ENCODE peak calls at places on chromosomes 16 and 17, in seven cellular contexts. One of them, this sample, is unnamed.

GRCh38 chr16:88913001-88913612 is 46.6 kb upstream of the PABPN1L start:
- DNase-seq in HFF-Myc: no peak
- DNase-seq in IMR-90: no peak
- DNase-seq in stimulated activated CD4-positive, alpha-beta T cell treated with anti-CD3 and anti-CD28 coated beads, TNF-alpha, amount 100 ng/mL, for 48 hours: no peak
- DNase-seq in hepatocyte: no peak
- DNase-seq in stimulated activated naive B cell treated with anti-CD40 and anti-IgM and Interleukin-4, amounts not matched to agents 10 μg/mL and 1 μg/mL and 100 μg/mL, for 72 hours: no peak
- DNase-seq in choroid plexus epithelial cell: no peak
- DNase-seq in this sample: no peak

GRCh38 chr16:87575027-87575804 is 27.1 kb upstream of the JPH3 start:
- DNase-seq in HFF-Myc: no peak
- DNase-seq in IMR-90: no peak
- DNase-seq in stimulated activated CD4-positive, alpha-beta T cell treated with anti-CD3 and anti-CD28 coated beads, TNF-alpha, amount 100 ng/mL, for 48 hours: no peak
- DNase-seq in hepatocyte: no peak
- DNase-seq in stimulated activated naive B cell treated with anti-CD40 and anti-IgM and Interleukin-4, amounts not matched to agents 10 μg/mL and 1 μg/mL and 100 μg/mL, for 72 hours: no peak
- DNase-seq in choroid plexus epithelial cell: peak
- DNase-seq in this sample: no peak

GRCh38 chr16:70395345-70395901 is 43.5 kb downstream of the ST3GAL2 start:
- DNase-seq in HFF-Myc: no peak
- DNase-seq in IMR-90: peak
- DNase-seq in stimulated activated CD4-positive, alpha-beta T cell treated with anti-CD3 and anti-CD28 coated beads, TNF-alpha, amount 100 ng/mL, for 48 hours: peak
- DNase-seq in hepatocyte: peak
- DNase-seq in stimulated activated naive B cell treated with anti-CD40 and anti-IgM and Interleukin-4, amounts not matched to agents 10 μg/mL and 1 μg/mL and 100 μg/mL, for 72 hours: peak
- DNase-seq in choroid plexus epithelial cell: peak
- DNase-seq in this sample: peak

GRCh38 chr16:83913234-83913633 is 14.3 kb downstream of the MLYCD start:
- DNase-seq in HFF-Myc: no peak
- DNase-seq in IMR-90: no peak
- DNase-seq in stimulated activated CD4-positive, alpha-beta T cell treated with anti-CD3 and anti-CD28 coated beads, TNF-alpha, amount 100 ng/mL, for 48 hours: no peak
- DNase-seq in hepatocyte: no peak
- DNase-seq in stimulated activated naive B cell treated with anti-CD40 and anti-IgM and Interleukin-4, amounts not matched to agents 10 μg/mL and 1 μg/mL and 100 μg/mL, for 72 hours: no peak
- DNase-seq in choroid plexus epithelial cell: no peak
- DNase-seq in this sample: no peak

GRCh38 chr17:75808905-75809621 is 24.5 kb downstream of the UNK start:
- DNase-seq in HFF-Myc: no peak
- DNase-seq in IMR-90: peak
- DNase-seq in stimulated activated CD4-positive, alpha-beta T cell treated with anti-CD3 and anti-CD28 coated beads, TNF-alpha, amount 100 ng/mL, for 48 hours: no peak
- DNase-seq in hepatocyte: no peak
- DNase-seq in stimulated activated naive B cell treated with anti-CD40 and anti-IgM and Interleukin-4, amounts not matched to agents 10 μg/mL and 1 μg/mL and 100 μg/mL, for 72 hours: peak
- DNase-seq in choroid plexus epithelial cell: peak
- DNase-seq in this sample: no peak

GRCh38 chr17:56867948-56868376 is 34.0 kb downstream of the DGKE start:
- DNase-seq in HFF-Myc: peak
- DNase-seq in IMR-90: peak
- DNase-seq in stimulated activated CD4-positive, alpha-beta T cell treated with anti-CD3 and anti-CD28 coated beads, TNF-alpha, amount 100 ng/mL, for 48 hours: no peak
- DNase-seq in hepatocyte: no peak
- DNase-seq in stimulated activated naive B cell treated with anti-CD40 and anti-IgM and Interleukin-4, amounts not matched to agents 10 μg/mL and 1 μg/mL and 100 μg/mL, for 72 hours: no peak
- DNase-seq in choroid plexus epithelial cell: peak
- DNase-seq in this sample: no peak

GRCh38 chr16:21301895-21302291 is 23.8 kb upstream of the CRYM start:
- DNase-seq in HFF-Myc: no peak
- DNase-seq in IMR-90: peak
- DNase-seq in stimulated activated CD4-positive, alpha-beta T cell treated with anti-CD3 and anti-CD28 coated beads, TNF-alpha, amount 100 ng/mL, for 48 hours: no peak
- DNase-seq in hepatocyte: no peak
- DNase-seq in stimulated activated naive B cell treated with anti-CD40 and anti-IgM and Interleukin-4, amounts not matched to agents 10 μg/mL and 1 μg/mL and 100 μg/mL, for 72 hours: no peak
- DNase-seq in choroid plexus epithelial cell: peak
- DNase-seq in this sample: no peak

GRCh38 chr16:56197227-56197992 is 6.1 kb downstream of the GNAO1 start:
- DNase-seq in HFF-Myc: no peak
- DNase-seq in IMR-90: no peak
- DNase-seq in stimulated activated CD4-positive, alpha-beta T cell treated with anti-CD3 and anti-CD28 coated beads, TNF-alpha, amount 100 ng/mL, for 48 hours: no peak
- DNase-seq in hepatocyte: no peak
- DNase-seq in stimulated activated naive B cell treated with anti-CD40 and anti-IgM and Interleukin-4, amounts not matched to agents 10 μg/mL and 1 μg/mL and 100 μg/mL, for 72 hours: no peak
- DNase-seq in choroid plexus epithelial cell: no peak
- DNase-seq in this sample: no peak

GRCh38 chr16:70430667-70431536 is 8.0 kb downstream of the ST3GAL2 start:
- DNase-seq in HFF-Myc: no peak
- DNase-seq in IMR-90: peak
- DNase-seq in stimulated activated CD4-positive, alpha-beta T cell treated with anti-CD3 and anti-CD28 coated beads, TNF-alpha, amount 100 ng/mL, for 48 hours: no peak
- DNase-seq in hepatocyte: peak
- DNase-seq in stimulated activated naive B cell treated with anti-CD40 and anti-IgM and Interleukin-4, amounts not matched to agents 10 μg/mL and 1 μg/mL and 100 μg/mL, for 72 hours: peak
- DNase-seq in choroid plexus epithelial cell: peak
- DNase-seq in this sample: peak

GRCh38 chr16:75942351-75942750 is 216.1 kb upstream of the CPHXL start:
- DNase-seq in HFF-Myc: no peak
- DNase-seq in IMR-90: no peak
- DNase-seq in stimulated activated CD4-positive, alpha-beta T cell treated with anti-CD3 and anti-CD28 coated beads, TNF-alpha, amount 100 ng/mL, for 48 hours: no peak
- DNase-seq in hepatocyte: no peak
- DNase-seq in stimulated activated naive B cell treated with anti-CD40 and anti-IgM and Interleukin-4, amounts not matched to agents 10 μg/mL and 1 μg/mL and 100 μg/mL, for 72 hours: no peak
- DNase-seq in choroid plexus epithelial cell: no peak
- DNase-seq in this sample: no peak

GRCh38 chr17:4375039-4375748 is 8.7 kb upstream of the UBE2G1 start:
- DNase-seq in HFF-Myc: no peak
- DNase-seq in IMR-90: no peak
- DNase-seq in stimulated activated CD4-positive, alpha-beta T cell treated with anti-CD3 and anti-CD28 coated beads, TNF-alpha, amount 100 ng/mL, for 48 hours: peak
- DNase-seq in hepatocyte: no peak
- DNase-seq in stimulated activated naive B cell treated with anti-CD40 and anti-IgM and Interleukin-4, amounts not matched to agents 10 μg/mL and 1 μg/mL and 100 μg/mL, for 72 hours: peak
- DNase-seq in choroid plexus epithelial cell: no peak
- DNase-seq in this sample: peak

GRCh38 chr17:65230040-65230439 is 92.9 kb downstream of the RGS9 start:
- DNase-seq in HFF-Myc: no peak
- DNase-seq in IMR-90: no peak
- DNase-seq in stimulated activated CD4-positive, alpha-beta T cell treated with anti-CD3 and anti-CD28 coated beads, TNF-alpha, amount 100 ng/mL, for 48 hours: no peak
- DNase-seq in hepatocyte: no peak
- DNase-seq in stimulated activated naive B cell treated with anti-CD40 and anti-IgM and Interleukin-4, amounts not matched to agents 10 μg/mL and 1 μg/mL and 100 μg/mL, for 72 hours: no peak
- DNase-seq in choroid plexus epithelial cell: no peak
- DNase-seq in this sample: peak

GRCh38 chr16:89596061-89596689 is 17.3 kb upstream of the DPEP1 start:
- DNase-seq in HFF-Myc: no peak
- DNase-seq in IMR-90: no peak
- DNase-seq in stimulated activated CD4-positive, alpha-beta T cell treated with anti-CD3 and anti-CD28 coated beads, TNF-alpha, amount 100 ng/mL, for 48 hours: no peak
- DNase-seq in hepatocyte: no peak
- DNase-seq in stimulated activated naive B cell treated with anti-CD40 and anti-IgM and Interleukin-4, amounts not matched to agents 10 μg/mL and 1 μg/mL and 100 μg/mL, for 72 hours: no peak
- DNase-seq in choroid plexus epithelial cell: no peak
- DNase-seq in this sample: no peak

GRCh38 chr16:65122974-65123845 is 1.3 kb upstream of the CDH11 start:
- DNase-seq in HFF-Myc: no peak
- DNase-seq in IMR-90: peak
- DNase-seq in stimulated activated CD4-positive, alpha-beta T cell treated with anti-CD3 and anti-CD28 coated beads, TNF-alpha, amount 100 ng/mL, for 48 hours: no peak
- DNase-seq in hepatocyte: peak
- DNase-seq in stimulated activated naive B cell treated with anti-CD40 and anti-IgM and Interleukin-4, amounts not matched to agents 10 μg/mL and 1 μg/mL and 100 μg/mL, for 72 hours: no peak
- DNase-seq in choroid plexus epithelial cell: peak
- DNase-seq in this sample: no peak

GRCh38 chr16:49556252-49557069 is 182.9 kb downstream of the C16orf78 start:
- DNase-seq in HFF-Myc: no peak
- DNase-seq in IMR-90: peak
- DNase-seq in stimulated activated CD4-positive, alpha-beta T cell treated with anti-CD3 and anti-CD28 coated beads, TNF-alpha, amount 100 ng/mL, for 48 hours: no peak
- DNase-seq in hepatocyte: peak
- DNase-seq in stimulated activated naive B cell treated with anti-CD40 and anti-IgM and Interleukin-4, amounts not matched to agents 10 μg/mL and 1 μg/mL and 100 μg/mL, for 72 hours: no peak
- DNase-seq in choroid plexus epithelial cell: peak
- DNase-seq in this sample: peak

GRCh38 chr16:8877894-8878522 is 4.1 kb upstream of the LITAFD start:
- DNase-seq in HFF-Myc: no peak
- DNase-seq in IMR-90: no peak
- DNase-seq in stimulated activated CD4-positive, alpha-beta T cell treated with anti-CD3 and anti-CD28 coated beads, TNF-alpha, amount 100 ng/mL, for 48 hours: no peak
- DNase-seq in hepatocyte: no peak
- DNase-seq in stimulated activated naive B cell treated with anti-CD40 and anti-IgM and Interleukin-4, amounts not matched to agents 10 μg/mL and 1 μg/mL and 100 μg/mL, for 72 hours: no peak
- DNase-seq in choroid plexus epithelial cell: no peak
- DNase-seq in this sample: no peak

GRCh38 chr17:68600881-68601564 is at the start of gene FAM20A:
- DNase-seq in HFF-Myc: no peak
- DNase-seq in IMR-90: no peak
- DNase-seq in stimulated activated CD4-positive, alpha-beta T cell treated with anti-CD3 and anti-CD28 coated beads, TNF-alpha, amount 100 ng/mL, for 48 hours: no peak
- DNase-seq in hepatocyte: peak
- DNase-seq in stimulated activated naive B cell treated with anti-CD40 and anti-IgM and Interleukin-4, amounts not matched to agents 10 μg/mL and 1 μg/mL and 100 μg/mL, for 72 hours: no peak
- DNase-seq in choroid plexus epithelial cell: peak
- DNase-seq in this sample: no peak

GRCh38 chr17:82692268-82692667 is 6.2 kb downstream of the RAB40B start:
- DNase-seq in HFF-Myc: no peak
- DNase-seq in IMR-90: no peak
- DNase-seq in stimulated activated CD4-positive, alpha-beta T cell treated with anti-CD3 and anti-CD28 coated beads, TNF-alpha, amount 100 ng/mL, for 48 hours: no peak
- DNase-seq in hepatocyte: no peak
- DNase-seq in stimulated activated naive B cell treated with anti-CD40 and anti-IgM and Interleukin-4, amounts not matched to agents 10 μg/mL and 1 μg/mL and 100 μg/mL, for 72 hours: no peak
- DNase-seq in choroid plexus epithelial cell: no peak
- DNase-seq in this sample: no peak

GRCh38 chr17:50569592-50569991 is 9.1 kb downstream of the CACNA1G start:
- DNase-seq in HFF-Myc: no peak
- DNase-seq in IMR-90: no peak
- DNase-seq in stimulated activated CD4-positive, alpha-beta T cell treated with anti-CD3 and anti-CD28 coated beads, TNF-alpha, amount 100 ng/mL, for 48 hours: no peak
- DNase-seq in hepatocyte: no peak
- DNase-seq in stimulated activated naive B cell treated with anti-CD40 and anti-IgM and Interleukin-4, amounts not matched to agents 10 μg/mL and 1 μg/mL and 100 μg/mL, for 72 hours: no peak
- DNase-seq in choroid plexus epithelial cell: no peak
- DNase-seq in this sample: no peak

GRCh38 chr16:75927824-75928223 is 201.5 kb upstream of the CPHXL start:
- DNase-seq in HFF-Myc: no peak
- DNase-seq in IMR-90: no peak
- DNase-seq in stimulated activated CD4-positive, alpha-beta T cell treated with anti-CD3 and anti-CD28 coated beads, TNF-alpha, amount 100 ng/mL, for 48 hours: no peak
- DNase-seq in hepatocyte: no peak
- DNase-seq in stimulated activated naive B cell treated with anti-CD40 and anti-IgM and Interleukin-4, amounts not matched to agents 10 μg/mL and 1 μg/mL and 100 μg/mL, for 72 hours: no peak
- DNase-seq in choroid plexus epithelial cell: no peak
- DNase-seq in this sample: no peak

GRCh38 chr16:78896280-78896679 is 704.3 kb downstream of the MAF start:
- DNase-seq in HFF-Myc: no peak
- DNase-seq in IMR-90: no peak
- DNase-seq in stimulated activated CD4-positive, alpha-beta T cell treated with anti-CD3 and anti-CD28 coated beads, TNF-alpha, amount 100 ng/mL, for 48 hours: no peak
- DNase-seq in hepatocyte: no peak
- DNase-seq in stimulated activated naive B cell treated with anti-CD40 and anti-IgM and Interleukin-4, amounts not matched to agents 10 μg/mL and 1 μg/mL and 100 μg/mL, for 72 hours: no peak
- DNase-seq in choroid plexus epithelial cell: no peak
- DNase-seq in this sample: no peak

GRCh38 chr16:71409038-71409775 is 32.6 kb downstream of the TLE7 start:
- DNase-seq in HFF-Myc: no peak
- DNase-seq in IMR-90: no peak
- DNase-seq in stimulated activated CD4-positive, alpha-beta T cell treated with anti-CD3 and anti-CD28 coated beads, TNF-alpha, amount 100 ng/mL, for 48 hours: no peak
- DNase-seq in hepatocyte: no peak
- DNase-seq in stimulated activated naive B cell treated with anti-CD40 and anti-IgM and Interleukin-4, amounts not matched to agents 10 μg/mL and 1 μg/mL and 100 μg/mL, for 72 hours: no peak
- DNase-seq in choroid plexus epithelial cell: peak
- DNase-seq in this sample: no peak

GRCh38 chr17:8341456-8341855 is 1.8 kb downstream of the ODF4 start:
- DNase-seq in HFF-Myc: peak
- DNase-seq in IMR-90: no peak
- DNase-seq in stimulated activated CD4-positive, alpha-beta T cell treated with anti-CD3 and anti-CD28 coated beads, TNF-alpha, amount 100 ng/mL, for 48 hours: no peak
- DNase-seq in hepatocyte: no peak
- DNase-seq in stimulated activated naive B cell treated with anti-CD40 and anti-IgM and Interleukin-4, amounts not matched to agents 10 μg/mL and 1 μg/mL and 100 μg/mL, for 72 hours: no peak
- DNase-seq in choroid plexus epithelial cell: peak
- DNase-seq in this sample: no peak

GRCh38 chr17:40604327-40605080 is 39.2 kb upstream of the CCR7 start:
- DNase-seq in HFF-Myc: no peak
- DNase-seq in IMR-90: no peak
- DNase-seq in stimulated activated CD4-positive, alpha-beta T cell treated with anti-CD3 and anti-CD28 coated beads, TNF-alpha, amount 100 ng/mL, for 48 hours: no peak
- DNase-seq in hepatocyte: no peak
- DNase-seq in stimulated activated naive B cell treated with anti-CD40 and anti-IgM and Interleukin-4, amounts not matched to agents 10 μg/mL and 1 μg/mL and 100 μg/mL, for 72 hours: no peak
- DNase-seq in choroid plexus epithelial cell: no peak
- DNase-seq in this sample: no peak

GRCh38 chr17:32546031-32546444 is 59.2 kb downstream of the CDK5R1 start:
- DNase-seq in HFF-Myc: no peak
- DNase-seq in IMR-90: no peak
- DNase-seq in stimulated activated CD4-positive, alpha-beta T cell treated with anti-CD3 and anti-CD28 coated beads, TNF-alpha, amount 100 ng/mL, for 48 hours: no peak
- DNase-seq in hepatocyte: no peak
- DNase-seq in stimulated activated naive B cell treated with anti-CD40 and anti-IgM and Interleukin-4, amounts not matched to agents 10 μg/mL and 1 μg/mL and 100 μg/mL, for 72 hours: no peak
- DNase-seq in choroid plexus epithelial cell: no peak
- DNase-seq in this sample: no peak

GRCh38 chr17:601462-602303 is 113.0 kb downstream of the VPS53 start:
- DNase-seq in HFF-Myc: no peak
- DNase-seq in IMR-90: peak
- DNase-seq in stimulated activated CD4-positive, alpha-beta T cell treated with anti-CD3 and anti-CD28 coated beads, TNF-alpha, amount 100 ng/mL, for 48 hours: no peak
- DNase-seq in hepatocyte: peak
- DNase-seq in stimulated activated naive B cell treated with anti-CD40 and anti-IgM and Interleukin-4, amounts not matched to agents 10 μg/mL and 1 μg/mL and 100 μg/mL, for 72 hours: no peak
- DNase-seq in choroid plexus epithelial cell: peak
- DNase-seq in this sample: no peak

GRCh38 chr17:80544655-80545498 is at the start of gene RPTOR:
- DNase-seq in HFF-Myc: peak
- DNase-seq in IMR-90: peak
- DNase-seq in stimulated activated CD4-positive, alpha-beta T cell treated with anti-CD3 and anti-CD28 coated beads, TNF-alpha, amount 100 ng/mL, for 48 hours: peak
- DNase-seq in hepatocyte: peak
- DNase-seq in stimulated activated naive B cell treated with anti-CD40 and anti-IgM and Interleukin-4, amounts not matched to agents 10 μg/mL and 1 μg/mL and 100 μg/mL, for 72 hours: peak
- DNase-seq in choroid plexus epithelial cell: peak
- DNase-seq in this sample: peak

GRCh38 chr17:5500804-5501391 is 14.5 kb downstream of the MIS12 start:
- DNase-seq in HFF-Myc: no peak
- DNase-seq in IMR-90: peak
- DNase-seq in stimulated activated CD4-positive, alpha-beta T cell treated with anti-CD3 and anti-CD28 coated beads, TNF-alpha, amount 100 ng/mL, for 48 hours: peak
- DNase-seq in hepatocyte: peak
- DNase-seq in stimulated activated naive B cell treated with anti-CD40 and anti-IgM and Interleukin-4, amounts not matched to agents 10 μg/mL and 1 μg/mL and 100 μg/mL, for 72 hours: peak
- DNase-seq in choroid plexus epithelial cell: peak
- DNase-seq in this sample: peak

GRCh38 chr17:5533486-5534315 is 47.3 kb downstream of the MIS12 start:
- DNase-seq in HFF-Myc: no peak
- DNase-seq in IMR-90: no peak
- DNase-seq in stimulated activated CD4-positive, alpha-beta T cell treated with anti-CD3 and anti-CD28 coated beads, TNF-alpha, amount 100 ng/mL, for 48 hours: no peak
- DNase-seq in hepatocyte: no peak
- DNase-seq in stimulated activated naive B cell treated with anti-CD40 and anti-IgM and Interleukin-4, amounts not matched to agents 10 μg/mL and 1 μg/mL and 100 μg/mL, for 72 hours: no peak
- DNase-seq in choroid plexus epithelial cell: peak
- DNase-seq in this sample: no peak

GRCh38 chr16:88350922-88351321 is 31.8 kb upstream of the ZNF469 start:
- DNase-seq in HFF-Myc: no peak
- DNase-seq in IMR-90: no peak
- DNase-seq in stimulated activated CD4-positive, alpha-beta T cell treated with anti-CD3 and anti-CD28 coated beads, TNF-alpha, amount 100 ng/mL, for 48 hours: no peak
- DNase-seq in hepatocyte: no peak
- DNase-seq in stimulated activated naive B cell treated with anti-CD40 and anti-IgM and Interleukin-4, amounts not matched to agents 10 μg/mL and 1 μg/mL and 100 μg/mL, for 72 hours: no peak
- DNase-seq in choroid plexus epithelial cell: no peak
- DNase-seq in this sample: no peak

GRCh38 chr16:369866-370436 is 387 bp downstream of the MRPL28 start:
- DNase-seq in HFF-Myc: no peak
- DNase-seq in IMR-90: no peak
- DNase-seq in stimulated activated CD4-positive, alpha-beta T cell treated with anti-CD3 and anti-CD28 coated beads, TNF-alpha, amount 100 ng/mL, for 48 hours: no peak
- DNase-seq in hepatocyte: peak
- DNase-seq in stimulated activated naive B cell treated with anti-CD40 and anti-IgM and Interleukin-4, amounts not matched to agents 10 μg/mL and 1 μg/mL and 100 μg/mL, for 72 hours: no peak
- DNase-seq in choroid plexus epithelial cell: no peak
- DNase-seq in this sample: no peak

GRCh38 chr17:78661092-78661770 is 84.0 kb upstream of the DNAH17 start:
- DNase-seq in HFF-Myc: no peak
- DNase-seq in IMR-90: no peak
- DNase-seq in stimulated activated CD4-positive, alpha-beta T cell treated with anti-CD3 and anti-CD28 coated beads, TNF-alpha, amount 100 ng/mL, for 48 hours: no peak
- DNase-seq in hepatocyte: peak
- DNase-seq in stimulated activated naive B cell treated with anti-CD40 and anti-IgM and Interleukin-4, amounts not matched to agents 10 μg/mL and 1 μg/mL and 100 μg/mL, for 72 hours: no peak
- DNase-seq in choroid plexus epithelial cell: no peak
- DNase-seq in this sample: no peak

GRCh38 chr17:31321481-31321880 is at the start of gene EVI2A:
- DNase-seq in HFF-Myc: peak
- DNase-seq in IMR-90: peak
- DNase-seq in stimulated activated CD4-positive, alpha-beta T cell treated with anti-CD3 and anti-CD28 coated beads, TNF-alpha, amount 100 ng/mL, for 48 hours: peak
- DNase-seq in hepatocyte: no peak
- DNase-seq in stimulated activated naive B cell treated with anti-CD40 and anti-IgM and Interleukin-4, amounts not matched to agents 10 μg/mL and 1 μg/mL and 100 μg/mL, for 72 hours: peak
- DNase-seq in choroid plexus epithelial cell: peak
- DNase-seq in this sample: peak

GRCh38 chr17:68089881-68090280 is 54.3 kb downstream of the KPNA2 start:
- DNase-seq in HFF-Myc: no peak
- DNase-seq in IMR-90: peak
- DNase-seq in stimulated activated CD4-positive, alpha-beta T cell treated with anti-CD3 and anti-CD28 coated beads, TNF-alpha, amount 100 ng/mL, for 48 hours: no peak
- DNase-seq in hepatocyte: peak
- DNase-seq in stimulated activated naive B cell treated with anti-CD40 and anti-IgM and Interleukin-4, amounts not matched to agents 10 μg/mL and 1 μg/mL and 100 μg/mL, for 72 hours: no peak
- DNase-seq in choroid plexus epithelial cell: no peak
- DNase-seq in this sample: no peak